ENCODE peak calls at places on chromosomes 13 and 19, in ten cellular contexts. One of them, this sample, is unnamed.
A peak's percentile ranks its signal among the peaks of the same experiment; 100 is the strongest.

GRCh38 chr19:46841458-46842083 is 9.1 kb downstream of the AP2S1 start:
- DNase-seq in DMS153: no peak
- DNase-seq in iPS-NIHi11: no peak
- DNase-seq in nephron progenitor cell: no peak
- DNase-seq in SHP77 treated with DMSO at 0.1 percent for 48 hours: no peak
- DNase-seq in transverse colon: peak; percentile 39
- DNase-seq in HCEC 1CT: peak; percentile 68
- DNase-seq in amygdala: peak; percentile 20
- DNase-seq in T1000: no peak
- DNase-seq in IMR-90: peak; percentile 52
- DNase-seq in this sample: peak; percentile 54

GRCh38 chr13:94444826-94445225 is 34.7 kb downstream of the DCT start:
- DNase-seq in SHP77 treated with DMSO at 0.1 percent for 48 hours: no peak
- DNase-seq in DMS153: no peak
- DNase-seq in IMR-90: no peak
- DNase-seq in iPS-NIHi11: no peak
- DNase-seq in HCEC 1CT: no peak
- DNase-seq in nephron progenitor cell: no peak
- DNase-seq in amygdala: no peak
- DNase-seq in T1000: no peak
- DNase-seq in transverse colon: no peak
- DNase-seq in this sample: no peak

GRCh38 chr19:51366999-51367564 is 894 bp upstream of the ETFB start:
- DNase-seq in SHP77 treated with DMSO at 0.1 percent for 48 hours: no peak
- DNase-seq in iPS-NIHi11: no peak
- DNase-seq in HCEC 1CT: no peak
- DNase-seq in T1000: no peak
- DNase-seq in amygdala: no peak
- DNase-seq in transverse colon: peak; percentile 45
- DNase-seq in nephron progenitor cell: peak; percentile 43
- DNase-seq in IMR-90: no peak
- DNase-seq in DMS153: no peak
- DNase-seq in this sample: no peak

GRCh38 chr19:34228347-34228746 is 26.0 kb upstream of the GARRE1 start:
- DNase-seq in HCEC 1CT: peak; percentile 71
- DNase-seq in amygdala: no peak
- DNase-seq in DMS153: no peak
- DNase-seq in transverse colon: no peak
- DNase-seq in SHP77 treated with DMSO at 0.1 percent for 48 hours: no peak
- DNase-seq in nephron progenitor cell: no peak
- DNase-seq in iPS-NIHi11: no peak
- DNase-seq in T1000: no peak
- DNase-seq in IMR-90: peak; percentile 45
- DNase-seq in this sample: no peak

GRCh38 chr19:45354443-45354842 is 13.9 kb downstream of the KLC3 start:
- DNase-seq in amygdala: no peak
- DNase-seq in IMR-90: no peak
- DNase-seq in transverse colon: no peak
- DNase-seq in nephron progenitor cell: no peak
- DNase-seq in iPS-NIHi11: peak; percentile 3
- DNase-seq in T1000: no peak
- DNase-seq in DMS153: no peak
- DNase-seq in SHP77 treated with DMSO at 0.1 percent for 48 hours: no peak
- DNase-seq in HCEC 1CT: no peak
- DNase-seq in this sample: no peak

GRCh38 chr13:99380921-99381645 is 73.9 kb upstream of the GPR183 start:
- DNase-seq in T1000: no peak
- DNase-seq in HCEC 1CT: no peak
- DNase-seq in nephron progenitor cell: no peak
- DNase-seq in SHP77 treated with DMSO at 0.1 percent for 48 hours: no peak
- DNase-seq in amygdala: no peak
- DNase-seq in IMR-90: peak; percentile 7
- DNase-seq in DMS153: no peak
- DNase-seq in transverse colon: no peak
- DNase-seq in iPS-NIHi11: no peak
- DNase-seq in this sample: no peak

GRCh38 chr13:110538632-110539031 is 22.9 kb downstream of the RAB20 start:
- DNase-seq in DMS153: peak; percentile 32
- DNase-seq in HCEC 1CT: no peak
- DNase-seq in iPS-NIHi11: no peak
- DNase-seq in SHP77 treated with DMSO at 0.1 percent for 48 hours: no peak
- DNase-seq in transverse colon: peak; percentile 45
- DNase-seq in amygdala: no peak
- DNase-seq in T1000: no peak
- DNase-seq in nephron progenitor cell: no peak
- DNase-seq in IMR-90: no peak
- DNase-seq in this sample: no peak

GRCh38 chr19:1132625-1133383 is 29.0 kb downstream of the GPX4 start:
- DNase-seq in HCEC 1CT: no peak
- DNase-seq in SHP77 treated with DMSO at 0.1 percent for 48 hours: no peak
- DNase-seq in amygdala: no peak
- DNase-seq in iPS-NIHi11: no peak
- DNase-seq in DMS153: no peak
- DNase-seq in IMR-90: no peak
- DNase-seq in transverse colon: peak; percentile 47
- DNase-seq in T1000: no peak
- DNase-seq in nephron progenitor cell: no peak
- DNase-seq in this sample: peak; percentile 66

GRCh38 chr13:75423383-75423782 is 58.6 kb downstream of the TBC1D4 start:
- DNase-seq in iPS-NIHi11: no peak
- DNase-seq in nephron progenitor cell: no peak
- DNase-seq in transverse colon: no peak
- DNase-seq in IMR-90: no peak
- DNase-seq in T1000: no peak
- DNase-seq in amygdala: no peak
- DNase-seq in DMS153: no peak
- DNase-seq in SHP77 treated with DMSO at 0.1 percent for 48 hours: no peak
- DNase-seq in HCEC 1CT: no peak
- DNase-seq in this sample: no peak

GRCh38 chr19:24033962-24034342 is 53.0 kb upstream of the ZNF254 start:
- DNase-seq in amygdala: no peak
- DNase-seq in iPS-NIHi11: peak; percentile 30
- DNase-seq in HCEC 1CT: peak; percentile 57
- DNase-seq in DMS153: peak; percentile 33
- DNase-seq in SHP77 treated with DMSO at 0.1 percent for 48 hours: no peak
- DNase-seq in transverse colon: peak; percentile 62
- DNase-seq in IMR-90: peak; percentile 71
- DNase-seq in nephron progenitor cell: peak; percentile 24
- DNase-seq in T1000: peak; percentile 24
- DNase-seq in this sample: peak; percentile 66

GRCh38 chr19:50969413-50969760 is at the start of gene KLK6:
- DNase-seq in SHP77 treated with DMSO at 0.1 percent for 48 hours: no peak
- DNase-seq in transverse colon: no peak
- DNase-seq in IMR-90: no peak
- DNase-seq in HCEC 1CT: no peak
- DNase-seq in DMS153: no peak
- DNase-seq in nephron progenitor cell: no peak
- DNase-seq in T1000: no peak
- DNase-seq in iPS-NIHi11: no peak
- DNase-seq in amygdala: peak; percentile 63
- DNase-seq in this sample: no peak

GRCh38 chr13:45331981-45332830 is 8.8 kb downstream of the TPT1 start:
- DNase-seq in transverse colon: no peak
- DNase-seq in SHP77 treated with DMSO at 0.1 percent for 48 hours: no peak
- DNase-seq in IMR-90: peak; percentile 88
- DNase-seq in nephron progenitor cell: no peak
- DNase-seq in T1000: peak; percentile 4
- DNase-seq in DMS153: no peak
- DNase-seq in HCEC 1CT: peak; percentile 80
- DNase-seq in iPS-NIHi11: no peak
- DNase-seq in amygdala: no peak
- DNase-seq in this sample: peak; percentile 90

GRCh38 chr13:23679214-23679613 is 109.0 kb downstream of the TNFRSF19 start:
- DNase-seq in T1000: no peak
- DNase-seq in iPS-NIHi11: no peak
- DNase-seq in transverse colon: no peak
- DNase-seq in nephron progenitor cell: no peak
- DNase-seq in HCEC 1CT: peak; percentile 82
- DNase-seq in SHP77 treated with DMSO at 0.1 percent for 48 hours: no peak
- DNase-seq in IMR-90: peak; percentile 90
- DNase-seq in DMS153: no peak
- DNase-seq in amygdala: no peak
- DNase-seq in this sample: peak; percentile 67

GRCh38 chr19:41871573-41872383 is 5.3 kb upstream of the CD79A start:
- DNase-seq in nephron progenitor cell: no peak
- DNase-seq in amygdala: no peak
- DNase-seq in DMS153: no peak
- DNase-seq in HCEC 1CT: peak; percentile 20
- DNase-seq in IMR-90: no peak
- DNase-seq in T1000: no peak
- DNase-seq in SHP77 treated with DMSO at 0.1 percent for 48 hours: no peak
- DNase-seq in iPS-NIHi11: no peak
- DNase-seq in transverse colon: peak; percentile 78
- DNase-seq in this sample: no peak

GRCh38 chr19:10568444-10568825 is 344 bp downstream of the CDKN2D start:
- DNase-seq in HCEC 1CT: peak; percentile 35
- DNase-seq in amygdala: peak; percentile 39
- DNase-seq in DMS153: peak; percentile 60
- DNase-seq in transverse colon: peak; percentile 63
- DNase-seq in SHP77 treated with DMSO at 0.1 percent for 48 hours: no peak
- DNase-seq in IMR-90: no peak
- DNase-seq in iPS-NIHi11: no peak
- DNase-seq in nephron progenitor cell: no peak
- DNase-seq in T1000: no peak
- DNase-seq in this sample: no peak

GRCh38 chr19:572891-573825 is 762 bp downstream of the BSG start:
- DNase-seq in HCEC 1CT: peak; percentile 41
- DNase-seq in amygdala: no peak
- DNase-seq in IMR-90: peak; percentile 56
- DNase-seq in DMS153: no peak
- DNase-seq in iPS-NIHi11: no peak
- DNase-seq in transverse colon: peak; percentile 64
- DNase-seq in SHP77 treated with DMSO at 0.1 percent for 48 hours: no peak
- DNase-seq in nephron progenitor cell: peak; percentile 42
- DNase-seq in T1000: peak; percentile 53
- DNase-seq in this sample: peak; percentile 88

GRCh38 chr19:2949939-2950285 is 5.1 kb upstream of the ZNF77 start:
- DNase-seq in amygdala: no peak
- DNase-seq in transverse colon: no peak
- DNase-seq in HCEC 1CT: peak; percentile 13
- DNase-seq in nephron progenitor cell: peak; percentile 18
- DNase-seq in IMR-90: peak; percentile 50
- DNase-seq in iPS-NIHi11: peak; percentile 17
- DNase-seq in T1000: no peak
- DNase-seq in DMS153: no peak
- DNase-seq in SHP77 treated with DMSO at 0.1 percent for 48 hours: no peak
- DNase-seq in this sample: no peak

GRCh38 chr19:1206063-1206732 is 620 bp downstream of the STK11 start:
- DNase-seq in SHP77 treated with DMSO at 0.1 percent for 48 hours: no peak
- DNase-seq in HCEC 1CT: no peak
- DNase-seq in T1000: no peak
- DNase-seq in nephron progenitor cell: no peak
- DNase-seq in amygdala: no peak
- DNase-seq in IMR-90: no peak
- DNase-seq in iPS-NIHi11: peak; percentile 51
- DNase-seq in DMS153: no peak
- DNase-seq in transverse colon: no peak
- DNase-seq in this sample: no peak

GRCh38 chr13:79668353-79668752 is 187.4 kb downstream of the NDFIP2 start:
- DNase-seq in T1000: no peak
- DNase-seq in transverse colon: no peak
- DNase-seq in IMR-90: no peak
- DNase-seq in amygdala: no peak
- DNase-seq in nephron progenitor cell: peak; percentile 8
- DNase-seq in HCEC 1CT: no peak
- DNase-seq in SHP77 treated with DMSO at 0.1 percent for 48 hours: no peak
- DNase-seq in DMS153: no peak
- DNase-seq in iPS-NIHi11: no peak
- DNase-seq in this sample: no peak

GRCh38 chr19:12364391-12365093 is 941 bp downstream of the ZNF442 start:
- DNase-seq in nephron progenitor cell: peak; percentile 29
- DNase-seq in SHP77 treated with DMSO at 0.1 percent for 48 hours: no peak
- DNase-seq in iPS-NIHi11: peak; percentile 24
- DNase-seq in IMR-90: peak; percentile 4
- DNase-seq in T1000: peak; percentile 29
- DNase-seq in transverse colon: peak; percentile 15
- DNase-seq in amygdala: no peak
- DNase-seq in DMS153: no peak
- DNase-seq in HCEC 1CT: no peak
- DNase-seq in this sample: peak; percentile 41

GRCh38 chr13:26377038-26377437 is 123.1 kb downstream of the CDK8 start:
- DNase-seq in iPS-NIHi11: peak; percentile 38
- DNase-seq in amygdala: no peak
- DNase-seq in HCEC 1CT: peak; percentile 27
- DNase-seq in T1000: no peak
- DNase-seq in IMR-90: peak; percentile 3
- DNase-seq in transverse colon: no peak
- DNase-seq in nephron progenitor cell: peak; percentile 20
- DNase-seq in DMS153: no peak
- DNase-seq in SHP77 treated with DMSO at 0.1 percent for 48 hours: no peak
- DNase-seq in this sample: peak; percentile 6

GRCh38 chr13:96816874-96817273 is 177.4 kb downstream of the OXGR1 start:
- DNase-seq in DMS153: no peak
- DNase-seq in SHP77 treated with DMSO at 0.1 percent for 48 hours: no peak
- DNase-seq in HCEC 1CT: no peak
- DNase-seq in transverse colon: no peak
- DNase-seq in T1000: no peak
- DNase-seq in amygdala: no peak
- DNase-seq in nephron progenitor cell: no peak
- DNase-seq in iPS-NIHi11: peak; percentile 25
- DNase-seq in IMR-90: no peak
- DNase-seq in this sample: peak; percentile 26

GRCh38 chr19:58575183-58576041 is 2.3 kb upstream of the MZF1 start:
- DNase-seq in IMR-90: peak; percentile 85
- DNase-seq in T1000: no peak
- DNase-seq in transverse colon: peak; percentile 89
- DNase-seq in iPS-NIHi11: peak; percentile 86
- DNase-seq in nephron progenitor cell: peak; percentile 88
- DNase-seq in amygdala: no peak
- DNase-seq in SHP77 treated with DMSO at 0.1 percent for 48 hours: no peak
- DNase-seq in DMS153: no peak
- DNase-seq in HCEC 1CT: peak; percentile 93
- DNase-seq in this sample: peak; percentile 97

GRCh38 chr13:21435710-21436151 is 23.4 kb downstream of the ZDHHC20 start:
- DNase-seq in transverse colon: peak; percentile 63
- DNase-seq in DMS153: no peak
- DNase-seq in SHP77 treated with DMSO at 0.1 percent for 48 hours: no peak
- DNase-seq in amygdala: peak; percentile 1
- DNase-seq in iPS-NIHi11: peak; percentile 55
- DNase-seq in T1000: peak; percentile 66
- DNase-seq in HCEC 1CT: peak; percentile 84
- DNase-seq in IMR-90: peak; percentile 89
- DNase-seq in nephron progenitor cell: no peak
- DNase-seq in this sample: peak; percentile 80

GRCh38 chr13:40536443-40537113 is 129.9 kb downstream of the FOXO1 start:
- DNase-seq in IMR-90: no peak
- DNase-seq in SHP77 treated with DMSO at 0.1 percent for 48 hours: no peak
- DNase-seq in nephron progenitor cell: no peak
- DNase-seq in T1000: no peak
- DNase-seq in HCEC 1CT: no peak
- DNase-seq in DMS153: peak; percentile 76
- DNase-seq in iPS-NIHi11: no peak
- DNase-seq in transverse colon: peak; percentile 52
- DNase-seq in amygdala: no peak
- DNase-seq in this sample: no peak

GRCh38 chr19:6737284-6737872 is at the start of gene GPR108:
- DNase-seq in DMS153: peak; percentile 100
- DNase-seq in nephron progenitor cell: peak; percentile 99
- DNase-seq in amygdala: peak; percentile 99
- DNase-seq in HCEC 1CT: peak; percentile 100
- DNase-seq in IMR-90: peak; percentile 100
- DNase-seq in transverse colon: peak; percentile 100
- DNase-seq in iPS-NIHi11: peak; percentile 95
- DNase-seq in SHP77 treated with DMSO at 0.1 percent for 48 hours: peak; percentile 99
- DNase-seq in T1000: peak; percentile 98
- DNase-seq in this sample: peak; percentile 100

GRCh38 chr13:35957174-35957867 is 173.9 kb downstream of the DCLK1 start:
- DNase-seq in SHP77 treated with DMSO at 0.1 percent for 48 hours: no peak
- DNase-seq in nephron progenitor cell: no peak
- DNase-seq in amygdala: no peak
- DNase-seq in iPS-NIHi11: no peak
- DNase-seq in transverse colon: no peak
- DNase-seq in T1000: no peak
- DNase-seq in IMR-90: peak; percentile 50
- DNase-seq in HCEC 1CT: no peak
- DNase-seq in DMS153: no peak
- DNase-seq in this sample: peak; percentile 60

GRCh38 chr19:52991484-52991883 is 22.2 kb upstream of the ERVV-1 start:
- DNase-seq in DMS153: no peak
- DNase-seq in IMR-90: peak; percentile 37
- DNase-seq in T1000: peak; percentile 68
- DNase-seq in nephron progenitor cell: no peak
- DNase-seq in transverse colon: no peak
- DNase-seq in HCEC 1CT: peak; percentile 69
- DNase-seq in amygdala: no peak
- DNase-seq in iPS-NIHi11: no peak
- DNase-seq in SHP77 treated with DMSO at 0.1 percent for 48 hours: no peak
- DNase-seq in this sample: peak; percentile 71